ENCODE peak calls at places on chromosomes 2 and 18, in seven cellular contexts. S, U, V, Q, H, M and Y are unnamed samples.

GRCh38 chr2:95276244-95276887 is 2.1 kb downstream of the PROM2 start:
- DNase-seq in H (peak; percentile 48), M (no peak), Q (no peak), U (no peak), V (no peak), S (no peak), Y (peak; percentile 6)

GRCh38 chr18:8765692-8766463 is 60.5 kb downstream of the MTCL1 start:
- DNase-seq in H (no peak), S (no peak), V (no peak), M (no peak), Q (no peak), U (no peak), Y (no peak)

GRCh38 chr2:10709290-10709939 is 12.0 kb upstream of the ATP6V1C2 start:
- DNase-seq in H (no peak), Q (peak; percentile 26), U (no peak), V (no peak), M (no peak), S (peak; percentile 47), Y (no peak)

GRCh38 chr2:121121661-121122060 is 163.3 kb downstream of the TFCP2L1 start:
- DNase-seq in V (no peak), Q (no peak), H (no peak), S (no peak), U (no peak), M (no peak), Y (no peak)

GRCh38 chr18:70243545-70243944 is 38.1 kb upstream of the RTTN start:
- DNase-seq in M (no peak), Q (no peak), H (no peak), U (no peak), V (no peak), S (no peak), Y (no peak)

GRCh38 chr2:85549826-85550225 is 10.9 kb downstream of the MAT2A start:
- DNase-seq in U (no peak), V (no peak), M (peak; percentile 99), S (no peak), Q (no peak), H (no peak), Y (no peak)

GRCh38 chr2:9114457-9114856 is 92.2 kb upstream of the ASAP2 start:
- DNase-seq in Q (no peak), S (no peak), H (no peak), U (peak; percentile 27), V (no peak), M (no peak), Y (no peak)

GRCh38 chr18:9466911-9467310 is 8.4 kb upstream of the RALBP1 start:
- DNase-seq in S (no peak), U (no peak), H (no peak), Q (no peak), M (no peak), V (no peak), Y (no peak)

GRCh38 chr2:217064234-217065103 is 204.6 kb upstream of the TNP1 start:
- DNase-seq in M (no peak), U (no peak), Q (no peak), S (no peak), H (peak; percentile 74), V (no peak), Y (peak; percentile 54)

GRCh38 chr18:24014062-24014985 is at the start of gene TTC39C:
- DNase-seq in V (peak; percentile 46), H (peak; percentile 84), S (peak; percentile 40), U (peak; percentile 54), Q (peak; percentile 69), M (peak; percentile 71), Y (peak; percentile 81)

GRCh38 chr2:75238670-75239330 is 39.5 kb upstream of the TACR1 start:
- DNase-seq in H (no peak), S (peak; percentile 48), M (peak; percentile 93), Q (no peak), V (no peak), U (no peak), Y (no peak)

GRCh38 chr2:223494987-223495386 is 107.2 kb downstream of the SCG2 start:
- DNase-seq in Q (no peak), M (peak; percentile 15), V (no peak), S (no peak), U (no peak), H (no peak), Y (no peak)

GRCh38 chr2:202653890-202654289 is 19.1 kb downstream of the FAM117B start:
- DNase-seq in M (no peak), Q (no peak), V (no peak), H (no peak), S (no peak), U (no peak), Y (no peak)

GRCh38 chr18:75915941-75916640 is 488.6 kb upstream of the SMIM21 start:
- DNase-seq in V (no peak), H (no peak), S (no peak), Q (no peak), U (no peak), M (no peak), Y (peak; percentile 29)

GRCh38 chr18:76005632-76006031 is 489.4 kb downstream of the ZNF516 start:
- DNase-seq in Q (no peak), U (no peak), S (no peak), V (no peak), M (no peak), H (no peak), Y (no peak)

GRCh38 chr2:72214429-72215143 is 66.9 kb upstream of the CYP26B1 start:
- DNase-seq in V (no peak), U (no peak), S (no peak), M (peak; percentile 76), H (no peak), Q (no peak), Y (no peak)

GRCh38 chr2:240151477-240152031 is 11.1 kb upstream of the OTOS start:
- DNase-seq in U (no peak), S (no peak), V (no peak), Q (no peak), M (no peak), H (no peak), Y (no peak)

GRCh38 chr2:226396541-226396940 is 403.1 kb downstream of the IRS1 start:
- DNase-seq in M (no peak), S (no peak), H (no peak), Q (no peak), V (no peak), U (no peak), Y (no peak)

GRCh38 chr2:13652531-13653313 is 936.0 kb downstream of the TRIB2 start:
- DNase-seq in M (peak; percentile 73), S (no peak), V (no peak), Q (no peak), U (no peak), H (no peak), Y (no peak)

GRCh38 chr2:190860985-190861721 is 19.5 kb upstream of the GLS start:
- DNase-seq in M (peak; percentile 73), V (no peak), H (no peak), S (no peak), Q (no peak), U (no peak), Y (no peak)

GRCh38 chr18:69897397-69898108 is 50.1 kb downstream of the CD226 start:
- DNase-seq in V (no peak), M (no peak), S (no peak), Q (no peak), U (no peak), H (no peak), Y (no peak)

DNA sequence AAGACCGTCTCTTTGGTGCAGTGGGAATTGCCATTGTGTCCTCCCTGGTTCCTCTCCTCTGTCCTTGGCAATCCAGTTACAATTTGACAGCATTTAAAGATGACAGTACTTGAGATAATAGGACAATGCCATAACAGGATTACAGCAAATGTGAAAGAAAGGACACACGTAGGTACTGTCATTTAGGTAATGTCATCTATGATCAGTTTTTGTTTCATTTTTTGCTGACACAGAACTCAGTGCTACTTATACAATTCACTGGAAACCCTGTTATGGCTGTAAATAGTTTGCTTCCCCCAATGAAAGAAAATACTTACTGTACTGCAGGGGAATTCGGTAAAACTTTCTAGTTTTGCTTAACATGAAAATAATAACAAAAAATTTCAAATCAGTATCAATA is 65.2 kb downstream of the BCL11A start:
- DNase-seq in M (no peak), S (no peak), V (no peak), H (no peak), U (no peak), Q (no peak), Y (no peak)
- H3K4me1 ChIP-seq in M (peaks cover 9% of the 10 kb centered on the region), S (no peaks in the 10 kb centered on the region), V (no peaks in the 10 kb centered on the region), H (peaks cover 14% of the 10 kb centered on the region), U (no peaks in the 10 kb centered on the region), Q (no peaks in the 10 kb centered on the region), Y (no peaks in the 10 kb centered on the region)

DNA sequence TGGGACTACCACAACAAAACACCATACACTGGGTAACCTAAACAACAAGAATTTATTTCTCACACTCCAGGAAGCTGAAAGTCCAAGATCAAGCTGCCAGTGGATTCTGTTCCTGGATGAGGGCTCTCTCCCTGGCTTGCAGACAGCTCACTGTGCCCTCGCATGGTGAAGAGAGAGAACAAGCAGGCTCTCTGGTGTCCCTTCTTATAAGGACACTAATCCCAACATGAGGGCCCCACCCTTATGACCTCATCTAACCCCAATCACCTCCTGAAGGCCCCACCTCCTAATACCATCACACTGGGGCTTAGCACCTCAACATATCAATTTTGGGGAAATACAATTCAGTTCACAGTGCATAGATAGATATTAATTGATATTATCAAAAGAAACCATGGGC is 83.5 kb downstream of the BIN1 start:
- DNase-seq in Q (no peak), M (no peak), U (no peak), V (no peak), S (no peak), H (no peak), Y (no peak)
- TF ChIP-seq POLR2A in Q (no peak), M (no peak), U (no peak), V (no peak), S (no peak), H (no peak), Y (no peak)

DNA sequence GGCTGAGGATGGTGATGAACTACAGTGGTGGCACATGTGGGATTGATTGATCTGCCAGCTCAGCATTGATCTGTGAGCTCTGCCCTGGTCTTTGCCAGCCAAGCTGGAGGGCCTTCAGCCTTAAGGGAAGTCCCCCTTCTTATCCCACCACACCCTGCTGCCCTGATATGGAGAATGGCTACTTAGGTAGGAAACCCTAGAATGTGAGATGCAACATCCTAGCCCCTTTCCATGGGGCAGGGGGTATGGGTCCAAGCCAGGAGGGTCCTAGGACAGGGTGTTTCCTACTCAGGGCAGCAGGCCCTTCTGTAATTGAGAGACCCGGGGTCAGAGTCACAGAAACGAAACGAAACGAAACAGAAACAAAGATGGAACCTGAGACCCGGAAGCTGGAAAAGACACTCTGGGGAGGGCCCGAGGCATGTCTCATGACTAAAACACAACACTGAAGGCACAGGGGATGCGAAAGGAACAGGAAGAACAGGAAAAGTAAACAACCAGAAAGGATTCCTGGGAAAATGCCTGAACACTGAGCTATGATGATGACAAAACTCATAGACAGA is 16.9 kb upstream of the SULT1C2 start:
- DNase-seq in V (no peak), S (peak; percentile 76), M (peak; percentile 84), H (peak; percentile 75), Q (peak; percentile 18), U (peak; percentile 19), Y (no peak)
- H3K4me3 ChIP-seq in V (peak overlapping the region; percentile 54), S (peak overlapping the region; percentile 38), M (peak overlapping the region; percentile 13), H (peak overlapping the region; percentile 16), Q (no peak overlapping the region), U (peak overlapping the region; percentile 21), Y (no peak overlapping the region)

DNA sequence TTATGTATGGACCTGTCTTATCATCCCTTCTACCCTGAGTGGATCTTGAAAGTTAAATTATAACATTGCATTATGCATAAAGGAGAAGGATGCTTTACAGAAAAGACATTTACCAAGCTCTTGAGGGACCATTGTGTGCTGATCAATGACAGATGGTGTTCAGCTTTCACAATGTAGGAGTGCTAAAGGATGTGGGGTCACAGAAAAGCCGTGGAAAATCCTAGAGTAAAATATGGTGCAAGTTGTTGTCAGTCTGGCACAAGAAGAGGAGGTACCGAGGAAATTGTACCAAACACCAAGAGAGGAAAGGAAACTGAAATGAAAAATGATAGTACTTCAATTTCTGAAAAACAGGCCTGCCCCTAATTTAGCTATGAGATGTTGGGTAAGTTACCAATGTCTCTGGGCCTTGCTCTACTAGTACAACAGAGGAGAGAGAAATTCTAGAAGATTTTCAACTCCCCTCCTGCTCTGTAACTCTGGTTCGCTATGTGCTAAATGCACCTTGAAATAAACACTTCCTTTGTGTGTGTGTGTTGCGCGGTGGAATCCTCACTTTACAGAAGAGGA is 78.8 kb upstream of the PELI1 start:
- DNase-seq in Q (no peak), H (no peak), S (no peak), V (no peak), M (no peak), U (no peak), Y (no peak)
- H3K4me1 ChIP-seq in Q (peaks cover 8% of the 10 kb centered on the region), H (peaks cover 57% of the 10 kb centered on the region), S (no peaks in the 10 kb centered on the region), V (peaks cover 5% of the 10 kb centered on the region), M (no peaks in the 10 kb centered on the region), U (peaks cover 9% of the 10 kb centered on the region), Y (no peaks in the 10 kb centered on the region)